ENCODE peak calls at places on chromosomes 3 and 15, in nine cellular contexts. One of them, this sample, is unnamed.

GRCh38 chr3:5194801-5195509 is 7.4 kb downstream of the EDEM1 start:
- DNase-seq in activated CD4-positive, alpha-beta T cell treated with anti-CD3 and anti-CD28 coated beads, Interleukin-2, amount 50 U/mL, for 48 hours: no peak
- DNase-seq in endothelial cell: no peak
- DNase-seq in astrocyte of the spinal cord: peak; percentile 70
- DNase-seq in GM10248: no peak
- DNase-seq in astrocyte of the hippocampus: peak; percentile 67
- DNase-seq in HFFc6: peak; percentile 86
- DNase-seq in NCI-H345: no peak
- DNase-seq in T follicular helper cell: peak; percentile 55
- DNase-seq in this sample: peak; percentile 53

GRCh38 chr3:25289663-25290062 is 138.4 kb upstream of the RARB start:
- DNase-seq in astrocyte of the hippocampus: peak; percentile 38
- DNase-seq in T follicular helper cell: no peak
- DNase-seq in activated CD4-positive, alpha-beta T cell treated with anti-CD3 and anti-CD28 coated beads, Interleukin-2, amount 50 U/mL, for 48 hours: no peak
- DNase-seq in endothelial cell: no peak
- DNase-seq in HFFc6: no peak
- DNase-seq in astrocyte of the spinal cord: no peak
- DNase-seq in GM10248: no peak
- DNase-seq in NCI-H345: no peak
- DNase-seq in this sample: no peak

GRCh38 chr3:40336101-40336500 is 26.6 kb downstream of the EIF1B start:
- DNase-seq in NCI-H345: no peak
- DNase-seq in HFFc6: no peak
- DNase-seq in T follicular helper cell: no peak
- DNase-seq in GM10248: no peak
- DNase-seq in astrocyte of the spinal cord: no peak
- DNase-seq in activated CD4-positive, alpha-beta T cell treated with anti-CD3 and anti-CD28 coated beads, Interleukin-2, amount 50 U/mL, for 48 hours: no peak
- DNase-seq in astrocyte of the hippocampus: no peak
- DNase-seq in endothelial cell: no peak
- DNase-seq in this sample: no peak

GRCh38 chr15:85543741-85544155 is 163.3 kb downstream of the AKAP13 start:
- DNase-seq in endothelial cell: peak; percentile 6
- DNase-seq in T follicular helper cell: peak; percentile 0
- DNase-seq in astrocyte of the spinal cord: no peak
- DNase-seq in NCI-H345: no peak
- DNase-seq in HFFc6: no peak
- DNase-seq in activated CD4-positive, alpha-beta T cell treated with anti-CD3 and anti-CD28 coated beads, Interleukin-2, amount 50 U/mL, for 48 hours: peak; percentile 9
- DNase-seq in GM10248: no peak
- DNase-seq in astrocyte of the hippocampus: peak; percentile 20
- DNase-seq in this sample: no peak

GRCh38 chr15:56537881-56538280 is 72.9 kb upstream of the MNS1 start:
- DNase-seq in endothelial cell: no peak
- DNase-seq in T follicular helper cell: peak; percentile 10
- DNase-seq in astrocyte of the hippocampus: no peak
- DNase-seq in HFFc6: no peak
- DNase-seq in NCI-H345: no peak
- DNase-seq in astrocyte of the spinal cord: no peak
- DNase-seq in activated CD4-positive, alpha-beta T cell treated with anti-CD3 and anti-CD28 coated beads, Interleukin-2, amount 50 U/mL, for 48 hours: peak; percentile 3
- DNase-seq in GM10248: peak; percentile 15
- DNase-seq in this sample: no peak

GRCh38 chr15:76964157-76964556 is 30.8 kb upstream of the PSTPIP1 start:
- DNase-seq in activated CD4-positive, alpha-beta T cell treated with anti-CD3 and anti-CD28 coated beads, Interleukin-2, amount 50 U/mL, for 48 hours: no peak
- DNase-seq in GM10248: no peak
- DNase-seq in NCI-H345: no peak
- DNase-seq in endothelial cell: no peak
- DNase-seq in astrocyte of the hippocampus: peak; percentile 23
- DNase-seq in HFFc6: no peak
- DNase-seq in T follicular helper cell: no peak
- DNase-seq in astrocyte of the spinal cord: no peak
- DNase-seq in this sample: no peak

GRCh38 chr3:29291262-29291981 is 10.6 kb downstream of the RBMS3 start:
- DNase-seq in endothelial cell: no peak
- DNase-seq in astrocyte of the spinal cord: no peak
- DNase-seq in T follicular helper cell: no peak
- DNase-seq in HFFc6: no peak
- DNase-seq in NCI-H345: no peak
- DNase-seq in activated CD4-positive, alpha-beta T cell treated with anti-CD3 and anti-CD28 coated beads, Interleukin-2, amount 50 U/mL, for 48 hours: no peak
- DNase-seq in astrocyte of the hippocampus: no peak
- DNase-seq in GM10248: no peak
- DNase-seq in this sample: no peak

GRCh38 chr3:71614869-71615268 is 31.3 kb upstream of the FOXP1 start:
- DNase-seq in astrocyte of the spinal cord: no peak
- DNase-seq in HFFc6: no peak
- DNase-seq in activated CD4-positive, alpha-beta T cell treated with anti-CD3 and anti-CD28 coated beads, Interleukin-2, amount 50 U/mL, for 48 hours: no peak
- DNase-seq in endothelial cell: no peak
- DNase-seq in astrocyte of the hippocampus: no peak
- DNase-seq in GM10248: no peak
- DNase-seq in T follicular helper cell: no peak
- DNase-seq in NCI-H345: no peak
- DNase-seq in this sample: no peak

GRCh38 chr3:72872183-72872582 is 15.7 kb upstream of the GXYLT2 start:
- DNase-seq in HFFc6: peak; percentile 67
- DNase-seq in astrocyte of the hippocampus: no peak
- DNase-seq in astrocyte of the spinal cord: peak; percentile 5
- DNase-seq in activated CD4-positive, alpha-beta T cell treated with anti-CD3 and anti-CD28 coated beads, Interleukin-2, amount 50 U/mL, for 48 hours: no peak
- DNase-seq in NCI-H345: no peak
- DNase-seq in GM10248: no peak
- DNase-seq in T follicular helper cell: no peak
- DNase-seq in endothelial cell: no peak
- DNase-seq in this sample: peak; percentile 68

GRCh38 chr3:161371441-161372320 is at the start of gene SPTSSB:
- DNase-seq in astrocyte of the spinal cord: peak; percentile 16
- DNase-seq in T follicular helper cell: no peak
- DNase-seq in HFFc6: no peak
- DNase-seq in GM10248: peak; percentile 47
- DNase-seq in NCI-H345: peak; percentile 57
- DNase-seq in endothelial cell: peak; percentile 56
- DNase-seq in activated CD4-positive, alpha-beta T cell treated with anti-CD3 and anti-CD28 coated beads, Interleukin-2, amount 50 U/mL, for 48 hours: peak; percentile 59
- DNase-seq in astrocyte of the hippocampus: peak; percentile 71
- DNase-seq in this sample: no peak

GRCh38 chr15:68682330-68682729 is 103.5 kb downstream of the CORO2B start:
- DNase-seq in astrocyte of the hippocampus: no peak
- DNase-seq in astrocyte of the spinal cord: no peak
- DNase-seq in endothelial cell: no peak
- DNase-seq in HFFc6: no peak
- DNase-seq in NCI-H345: no peak
- DNase-seq in T follicular helper cell: no peak
- DNase-seq in GM10248: no peak
- DNase-seq in activated CD4-positive, alpha-beta T cell treated with anti-CD3 and anti-CD28 coated beads, Interleukin-2, amount 50 U/mL, for 48 hours: no peak
- DNase-seq in this sample: no peak

GRCh38 chr15:74306801-74307217 is 60.6 kb downstream of the CYP11A1 start:
- DNase-seq in endothelial cell: no peak
- DNase-seq in NCI-H345: no peak
- DNase-seq in astrocyte of the hippocampus: peak; percentile 35
- DNase-seq in HFFc6: no peak
- DNase-seq in T follicular helper cell: no peak
- DNase-seq in GM10248: no peak
- DNase-seq in astrocyte of the spinal cord: no peak
- DNase-seq in activated CD4-positive, alpha-beta T cell treated with anti-CD3 and anti-CD28 coated beads, Interleukin-2, amount 50 U/mL, for 48 hours: no peak
- DNase-seq in this sample: no peak

GRCh38 chr3:60160792-60161175 is 1090.5 kb downstream of the FHIT start:
- DNase-seq in GM10248: no peak
- DNase-seq in endothelial cell: no peak
- DNase-seq in HFFc6: no peak
- DNase-seq in activated CD4-positive, alpha-beta T cell treated with anti-CD3 and anti-CD28 coated beads, Interleukin-2, amount 50 U/mL, for 48 hours: no peak
- DNase-seq in NCI-H345: no peak
- DNase-seq in astrocyte of the spinal cord: no peak
- DNase-seq in astrocyte of the hippocampus: no peak
- DNase-seq in T follicular helper cell: no peak
- DNase-seq in this sample: no peak

GRCh38 chr15:59166601-59167265 is 39.9 kb upstream of the LDHAL6B start:
- DNase-seq in astrocyte of the spinal cord: no peak
- DNase-seq in astrocyte of the hippocampus: no peak
- DNase-seq in T follicular helper cell: no peak
- DNase-seq in GM10248: no peak
- DNase-seq in HFFc6: no peak
- DNase-seq in activated CD4-positive, alpha-beta T cell treated with anti-CD3 and anti-CD28 coated beads, Interleukin-2, amount 50 U/mL, for 48 hours: no peak
- DNase-seq in NCI-H345: peak; percentile 72
- DNase-seq in endothelial cell: no peak
- DNase-seq in this sample: no peak

GRCh38 chr15:75069301-75069925 is 46.0 kb downstream of the PPCDC start:
- DNase-seq in endothelial cell: no peak
- DNase-seq in NCI-H345: no peak
- DNase-seq in HFFc6: no peak
- DNase-seq in activated CD4-positive, alpha-beta T cell treated with anti-CD3 and anti-CD28 coated beads, Interleukin-2, amount 50 U/mL, for 48 hours: peak; percentile 3
- DNase-seq in astrocyte of the hippocampus: no peak
- DNase-seq in GM10248: peak; percentile 83
- DNase-seq in astrocyte of the spinal cord: no peak
- DNase-seq in T follicular helper cell: no peak
- DNase-seq in this sample: no peak

GRCh38 chr15:22227961-22228762 is 147.8 kb downstream of the OR4M2 start:
- DNase-seq in HFFc6: no peak
- DNase-seq in NCI-H345: no peak
- DNase-seq in T follicular helper cell: no peak
- DNase-seq in activated CD4-positive, alpha-beta T cell treated with anti-CD3 and anti-CD28 coated beads, Interleukin-2, amount 50 U/mL, for 48 hours: no peak
- DNase-seq in endothelial cell: no peak
- DNase-seq in astrocyte of the hippocampus: no peak
- DNase-seq in astrocyte of the spinal cord: no peak
- DNase-seq in GM10248: no peak
- DNase-seq in this sample: no peak

GRCh38 chr3:40827942-40828688 is 303.4 kb downstream of the ZNF621 start:
- DNase-seq in GM10248: no peak
- DNase-seq in NCI-H345: no peak
- DNase-seq in activated CD4-positive, alpha-beta T cell treated with anti-CD3 and anti-CD28 coated beads, Interleukin-2, amount 50 U/mL, for 48 hours: no peak
- DNase-seq in astrocyte of the hippocampus: peak; percentile 25
- DNase-seq in T follicular helper cell: no peak
- DNase-seq in endothelial cell: no peak
- DNase-seq in HFFc6: no peak
- DNase-seq in astrocyte of the spinal cord: no peak
- DNase-seq in this sample: no peak

GRCh38 chr3:38497026-38497425 is 886 bp downstream of the EXOG start:
- DNase-seq in GM10248: no peak
- DNase-seq in astrocyte of the hippocampus: no peak
- DNase-seq in NCI-H345: no peak
- DNase-seq in activated CD4-positive, alpha-beta T cell treated with anti-CD3 and anti-CD28 coated beads, Interleukin-2, amount 50 U/mL, for 48 hours: no peak
- DNase-seq in T follicular helper cell: no peak
- DNase-seq in astrocyte of the spinal cord: no peak
- DNase-seq in HFFc6: peak; percentile 8
- DNase-seq in endothelial cell: no peak
- DNase-seq in this sample: peak; percentile 39

GRCh38 chr3:141797167-141797773 is 34.1 kb downstream of the GRK7 start:
- DNase-seq in activated CD4-positive, alpha-beta T cell treated with anti-CD3 and anti-CD28 coated beads, Interleukin-2, amount 50 U/mL, for 48 hours: no peak
- DNase-seq in T follicular helper cell: no peak
- DNase-seq in HFFc6: no peak
- DNase-seq in GM10248: peak; percentile 60
- DNase-seq in astrocyte of the spinal cord: peak; percentile 71
- DNase-seq in endothelial cell: peak; percentile 76
- DNase-seq in astrocyte of the hippocampus: peak; percentile 39
- DNase-seq in NCI-H345: no peak
- DNase-seq in this sample: no peak

GRCh38 chr15:101689901-101690300 is 34.4 kb downstream of the TARS3 start:
- DNase-seq in astrocyte of the hippocampus: peak; percentile 31
- DNase-seq in HFFc6: peak; percentile 28
- DNase-seq in activated CD4-positive, alpha-beta T cell treated with anti-CD3 and anti-CD28 coated beads, Interleukin-2, amount 50 U/mL, for 48 hours: peak; percentile 49
- DNase-seq in NCI-H345: no peak
- DNase-seq in GM10248: no peak
- DNase-seq in astrocyte of the spinal cord: peak; percentile 65
- DNase-seq in endothelial cell: no peak
- DNase-seq in T follicular helper cell: no peak
- DNase-seq in this sample: no peak

GRCh38 chr15:79311901-79312553 is 1.1 kb downstream of the TMED3 start:
- DNase-seq in T follicular helper cell: no peak
- DNase-seq in astrocyte of the spinal cord: no peak
- DNase-seq in activated CD4-positive, alpha-beta T cell treated with anti-CD3 and anti-CD28 coated beads, Interleukin-2, amount 50 U/mL, for 48 hours: no peak
- DNase-seq in astrocyte of the hippocampus: no peak
- DNase-seq in endothelial cell: no peak
- DNase-seq in NCI-H345: no peak
- DNase-seq in HFFc6: no peak
- DNase-seq in GM10248: peak; percentile 26
- DNase-seq in this sample: no peak

GRCh38 chr15:67997996-67998395 is 56.1 kb upstream of the PIAS1 start:
- DNase-seq in T follicular helper cell: no peak
- DNase-seq in NCI-H345: no peak
- DNase-seq in astrocyte of the hippocampus: no peak
- DNase-seq in activated CD4-positive, alpha-beta T cell treated with anti-CD3 and anti-CD28 coated beads, Interleukin-2, amount 50 U/mL, for 48 hours: no peak
- DNase-seq in astrocyte of the spinal cord: peak; percentile 9
- DNase-seq in HFFc6: peak; percentile 45
- DNase-seq in endothelial cell: no peak
- DNase-seq in GM10248: no peak
- DNase-seq in this sample: no peak

GRCh38 chr3:197854596-197855343 is 63.7 kb downstream of the LRCH3 start:
- DNase-seq in T follicular helper cell: no peak
- DNase-seq in GM10248: no peak
- DNase-seq in endothelial cell: peak; percentile 28
- DNase-seq in HFFc6: peak; percentile 94
- DNase-seq in activated CD4-positive, alpha-beta T cell treated with anti-CD3 and anti-CD28 coated beads, Interleukin-2, amount 50 U/mL, for 48 hours: no peak
- DNase-seq in astrocyte of the hippocampus: peak; percentile 95
- DNase-seq in astrocyte of the spinal cord: peak; percentile 98
- DNase-seq in NCI-H345: no peak
- DNase-seq in this sample: peak; percentile 91

GRCh38 chr15:65207280-65207679 is 4.0 kb downstream of the CILP start:
- DNase-seq in NCI-H345: no peak
- DNase-seq in astrocyte of the spinal cord: no peak
- DNase-seq in HFFc6: no peak
- DNase-seq in astrocyte of the hippocampus: no peak
- DNase-seq in T follicular helper cell: no peak
- DNase-seq in activated CD4-positive, alpha-beta T cell treated with anti-CD3 and anti-CD28 coated beads, Interleukin-2, amount 50 U/mL, for 48 hours: no peak
- DNase-seq in endothelial cell: no peak
- DNase-seq in GM10248: no peak
- DNase-seq in this sample: no peak

GRCh38 chr3:23567917-23568316 is 237.8 kb upstream of the UBE2E1 start:
- DNase-seq in activated CD4-positive, alpha-beta T cell treated with anti-CD3 and anti-CD28 coated beads, Interleukin-2, amount 50 U/mL, for 48 hours: no peak
- DNase-seq in T follicular helper cell: no peak
- DNase-seq in astrocyte of the spinal cord: peak; percentile 97
- DNase-seq in NCI-H345: no peak
- DNase-seq in GM10248: no peak
- DNase-seq in endothelial cell: no peak
- DNase-seq in HFFc6: peak; percentile 97
- DNase-seq in astrocyte of the hippocampus: peak; percentile 95
- DNase-seq in this sample: peak; percentile 48

GRCh38 chr15:40463886-40464545 is 6.8 kb upstream of the CHST14 start:
- DNase-seq in GM10248: no peak
- DNase-seq in T follicular helper cell: no peak
- DNase-seq in activated CD4-positive, alpha-beta T cell treated with anti-CD3 and anti-CD28 coated beads, Interleukin-2, amount 50 U/mL, for 48 hours: no peak
- DNase-seq in astrocyte of the spinal cord: no peak
- DNase-seq in astrocyte of the hippocampus: no peak
- DNase-seq in HFFc6: no peak
- DNase-seq in endothelial cell: no peak
- DNase-seq in NCI-H345: no peak
- DNase-seq in this sample: no peak

GRCh38 chr15:99042909-99043308 is 35.3 kb upstream of the PGPEP1L start:
- DNase-seq in GM10248: no peak
- DNase-seq in endothelial cell: no peak
- DNase-seq in HFFc6: no peak
- DNase-seq in astrocyte of the hippocampus: no peak
- DNase-seq in activated CD4-positive, alpha-beta T cell treated with anti-CD3 and anti-CD28 coated beads, Interleukin-2, amount 50 U/mL, for 48 hours: no peak
- DNase-seq in NCI-H345: no peak
- DNase-seq in astrocyte of the spinal cord: no peak
- DNase-seq in T follicular helper cell: no peak
- DNase-seq in this sample: no peak

GRCh38 chr15:39957481-39957880 is 23.6 kb downstream of the EIF2AK4 start:
- DNase-seq in NCI-H345: no peak
- DNase-seq in GM10248: no peak
- DNase-seq in astrocyte of the hippocampus: no peak
- DNase-seq in HFFc6: no peak
- DNase-seq in astrocyte of the spinal cord: no peak
- DNase-seq in T follicular helper cell: no peak
- DNase-seq in endothelial cell: no peak
- DNase-seq in activated CD4-positive, alpha-beta T cell treated with anti-CD3 and anti-CD28 coated beads, Interleukin-2, amount 50 U/mL, for 48 hours: no peak
- DNase-seq in this sample: no peak

GRCh38 chr15:80915462-80915861 is 74.2 kb downstream of the MESD start:
- DNase-seq in endothelial cell: no peak
- DNase-seq in T follicular helper cell: no peak
- DNase-seq in GM10248: no peak
- DNase-seq in HFFc6: no peak
- DNase-seq in astrocyte of the hippocampus: no peak
- DNase-seq in NCI-H345: no peak
- DNase-seq in activated CD4-positive, alpha-beta T cell treated with anti-CD3 and anti-CD28 coated beads, Interleukin-2, amount 50 U/mL, for 48 hours: no peak
- DNase-seq in astrocyte of the spinal cord: no peak
- DNase-seq in this sample: no peak

GRCh38 chr3:25455316-25456232 is 27.5 kb downstream of the RARB start:
- DNase-seq in HFFc6: peak; percentile 54
- DNase-seq in GM10248: no peak
- DNase-seq in T follicular helper cell: no peak
- DNase-seq in astrocyte of the spinal cord: peak; percentile 70
- DNase-seq in endothelial cell: no peak
- DNase-seq in astrocyte of the hippocampus: peak; percentile 70
- DNase-seq in activated CD4-positive, alpha-beta T cell treated with anti-CD3 and anti-CD28 coated beads, Interleukin-2, amount 50 U/mL, for 48 hours: no peak
- DNase-seq in NCI-H345: no peak
- DNase-seq in this sample: peak; percentile 34